ENCODE peak calls at places on chromosome 10, in six cellular contexts. R, W, S, X, D and K are unnamed samples.

GRCh38 chr10:129621694-129622093 is 154.7 kb downstream of the MGMT start:
- DNase-seq in D (no peak), X (no peak), R (no peak), S (no peak), W (no peak), K (no peak)

GRCh38 chr10:56360583-56360966 is 484 bp downstream of the ZWINT start:
- DNase-seq in W (no peak), R (no peak), X (no peak), D (no peak), S (peak; percentile 15), K (no peak)

GRCh38 chr10:63206576-63206975 is 73.4 kb downstream of the NRBF2 start:
- DNase-seq in S (no peak), X (no peak), D (no peak), W (no peak), R (no peak), K (no peak)

GRCh38 chr10:16933799-16934198 is 116.6 kb upstream of the RSU1 start:
- DNase-seq in X (no peak), S (no peak), D (no peak), R (no peak), W (no peak), K (no peak)

GRCh38 chr10:1734288-1734687 is 3.0 kb downstream of the ADARB2 start:
- DNase-seq in D (no peak), R (no peak), W (no peak), X (no peak), S (no peak), K (no peak)

GRCh38 chr10:76624470-76624869 is 1013.1 kb downstream of the KCNMA1 start:
- DNase-seq in S (peak; percentile 16), R (no peak), X (no peak), W (no peak), D (no peak), K (no peak)

GRCh38 chr10:29140991-29141390 is 147.9 kb upstream of the LYZL1 start:
- DNase-seq in W (no peak), R (no peak), S (no peak), D (no peak), X (no peak), K (no peak)

GRCh38 chr10:131848296-131848695 is 52.5 kb upstream of the PPP2R2D start:
- DNase-seq in W (no peak), R (no peak), X (no peak), D (peak; percentile 2), S (no peak), K (no peak)

GRCh38 chr10:88927291-88927690 is 25.3 kb downstream of the ACTA2 start:
- DNase-seq in D (no peak), S (no peak), W (no peak), R (no peak), X (no peak), K (no peak)

GRCh38 chr10:16612148-16612742 is 90.6 kb upstream of the C1QL3 start:
- DNase-seq in W (no peak), D (no peak), S (peak; percentile 35), X (no peak), R (no peak), K (no peak)

GRCh38 chr10:126387041-126387908 is 1.0 kb downstream of the ADAM12 start:
- DNase-seq in R (no peak), X (no peak), D (no peak), W (no peak), S (no peak), K (peak; percentile 42)

GRCh38 chr10:104622598-104623209 is 18.4 kb upstream of the SORCS3 start:
- DNase-seq in X (no peak), W (no peak), R (no peak), S (no peak), D (no peak), K (no peak)

GRCh38 chr10:89466599-89467035 is 52.2 kb downstream of the IFIT5 start:
- DNase-seq in X (no peak), R (no peak), D (no peak), S (peak; percentile 93), W (no peak), K (no peak)

GRCh38 chr10:77553311-77553710 is 84.3 kb downstream of the KCNMA1 start:
- DNase-seq in D (no peak), S (no peak), R (no peak), W (no peak), X (no peak), K (no peak)

GRCh38 chr10:1401056-1401965 is 336.0 kb downstream of the ADARB2 start:
- DNase-seq in R (no peak), D (no peak), X (no peak), W (no peak), S (no peak), K (no peak)

GRCh38 chr10:70962686-70963085 is 74.3 kb upstream of the PCBD1 start:
- DNase-seq in X (no peak), D (no peak), S (no peak), W (no peak), R (no peak), K (no peak)

GRCh38 chr10:88966785-88967184 is 14.2 kb upstream of the ACTA2 start:
- DNase-seq in S (no peak), R (no peak), X (no peak), W (no peak), D (no peak), K (no peak)

GRCh38 chr10:13634207-13634606 is 47.4 kb downstream of the PRPF18 start:
- DNase-seq in X (no peak), S (no peak), W (no peak), R (no peak), D (no peak), K (no peak)

GRCh38 chr10:12405342-12406320 is 56.3 kb downstream of the CAMK1D start:
- DNase-seq in D (no peak), X (no peak), W (no peak), S (no peak), R (no peak), K (no peak)